ENCODE peak calls at places on chromosomes 7 and 10, in ten cellular contexts. X is K562, C is IMR-90, I is gastrocnemius medialis, E is heart left ventricle, Y is right lobe of liver, D is HepG2, F is HCT116, W is A549, Q is body of pancreas. H is an unnamed sample.

GRCh38 chr10:69345890-69346474 is 67.7 kb downstream of the HK1 start:
- ATAC-seq in X (no peak), C (no peak), I (no peak), E (no peak), Y (peak), D (no peak), F (no peak), W (no peak), Q (no peak), H (no peak)

GRCh38 chr10:24115403-24115802 is 93.5 kb upstream of the KIAA1217 start:
- ATAC-seq in X (no peak), C (no peak), I (peak), E (peak), Y (peak), D (no peak), F (no peak), W (no peak), Q (no peak), H (peak)

GRCh38 chr10:70603439-70603778 is 868 bp upstream of the PRF1 start:
- ATAC-seq in X (peak), C (no peak), I (no peak), E (no peak), Y (peak), D (no peak), F (no peak), W (no peak), Q (no peak), H (no peak)

GRCh38 chr7:131544449-131545425 is 11.7 kb downstream of the PODXL start:
- ATAC-seq in X (peak), C (peak), I (no peak), E (peak), Y (no peak), D (peak), F (peak), W (peak), Q (no peak), H (no peak)

GRCh38 chr10:34618611-34619010 is 196.5 kb downstream of the PARD3 start:
- ATAC-seq in X (no peak), C (no peak), I (no peak), E (no peak), Y (no peak), D (no peak), F (no peak), W (no peak), Q (no peak), H (no peak)

GRCh38 chr10:95500097-95500496 is 61.1 kb downstream of the SORBS1 start:
- ATAC-seq in X (no peak), C (no peak), I (peak), E (no peak), Y (no peak), D (no peak), F (no peak), W (no peak), Q (no peak), H (no peak)

GRCh38 chr7:157061979-157062378 is 51.5 kb upstream of the MNX1 start:
- ATAC-seq in X (no peak), C (no peak), I (no peak), E (no peak), Y (no peak), D (no peak), F (no peak), W (no peak), Q (no peak), H (no peak)

GRCh38 chr7:50221028-50221427 is 83.5 kb upstream of the IKZF1 start:
- ATAC-seq in X (no peak), C (no peak), I (no peak), E (no peak), Y (peak), D (no peak), F (no peak), W (no peak), Q (no peak), H (no peak)

GRCh38 chr10:71575446-71575845 is 144.1 kb downstream of the C10orf105 start:
- ATAC-seq in X (no peak), C (no peak), I (peak), E (peak), Y (peak), D (no peak), F (no peak), W (no peak), Q (no peak), H (no peak)

GRCh38 chr10:11218395-11218794 is 200.7 kb downstream of the CELF2 start:
- ATAC-seq in X (no peak), C (no peak), I (no peak), E (no peak), Y (no peak), D (no peak), F (no peak), W (no peak), Q (no peak), H (no peak)

GRCh38 chr10:80739328-80739727 is 201.6 kb downstream of the SH2D4B start:
- ATAC-seq in X (peak), C (no peak), I (no peak), E (no peak), Y (no peak), D (no peak), F (peak), W (no peak), Q (no peak), H (no peak)

GRCh38 chr7:48083114-48083830 is 5.8 kb upstream of the UPP1 start:
- ATAC-seq in X (no peak), C (peak), I (no peak), E (no peak), Y (peak), D (no peak), F (no peak), W (no peak), Q (no peak), H (no peak)

GRCh38 chr7:48087349-48087748 is 1.7 kb upstream of the UPP1 start:
- ATAC-seq in X (no peak), C (no peak), I (no peak), E (no peak), Y (no peak), D (no peak), F (no peak), W (no peak), Q (no peak), H (no peak)

GRCh38 chr7:48085433-48085791 is 3.7 kb upstream of the UPP1 start:
- ATAC-seq in X (no peak), C (no peak), I (no peak), E (no peak), Y (no peak), D (no peak), F (no peak), W (no peak), Q (no peak), H (no peak)

GRCh38 chr7:48085942-48086341 is 3.1 kb upstream of the UPP1 start:
- ATAC-seq in X (no peak), C (no peak), I (no peak), E (no peak), Y (no peak), D (no peak), F (no peak), W (no peak), Q (no peak), H (no peak)

GRCh38 chr7:48084727-48085432 is 4.2 kb upstream of the UPP1 start:
- ATAC-seq in X (peak), C (peak), I (no peak), E (no peak), Y (no peak), D (peak), F (peak), W (peak), Q (no peak), H (peak)
- TF ChIP-seq POLR2A in X (no peak), C (peak), I (peak), E (peak), Y (peak), D (no peak), F (no peak), W (no peak), Q (no peak), H (no peak)

GRCh38 chr10:125442856-125443540 is 240.0 kb downstream of the TEX36 start:
- ATAC-seq in X (no peak), C (no peak), I (no peak), E (no peak), Y (no peak), D (no peak), F (no peak), W (no peak), Q (no peak), H (peak)
- TF ChIP-seq POLR2A in X (no peak), C (no peak), I (no peak), E (no peak), Y (no peak), D (no peak), F (no peak), W (no peak), Q (no peak), H (no peak)

DNA sequence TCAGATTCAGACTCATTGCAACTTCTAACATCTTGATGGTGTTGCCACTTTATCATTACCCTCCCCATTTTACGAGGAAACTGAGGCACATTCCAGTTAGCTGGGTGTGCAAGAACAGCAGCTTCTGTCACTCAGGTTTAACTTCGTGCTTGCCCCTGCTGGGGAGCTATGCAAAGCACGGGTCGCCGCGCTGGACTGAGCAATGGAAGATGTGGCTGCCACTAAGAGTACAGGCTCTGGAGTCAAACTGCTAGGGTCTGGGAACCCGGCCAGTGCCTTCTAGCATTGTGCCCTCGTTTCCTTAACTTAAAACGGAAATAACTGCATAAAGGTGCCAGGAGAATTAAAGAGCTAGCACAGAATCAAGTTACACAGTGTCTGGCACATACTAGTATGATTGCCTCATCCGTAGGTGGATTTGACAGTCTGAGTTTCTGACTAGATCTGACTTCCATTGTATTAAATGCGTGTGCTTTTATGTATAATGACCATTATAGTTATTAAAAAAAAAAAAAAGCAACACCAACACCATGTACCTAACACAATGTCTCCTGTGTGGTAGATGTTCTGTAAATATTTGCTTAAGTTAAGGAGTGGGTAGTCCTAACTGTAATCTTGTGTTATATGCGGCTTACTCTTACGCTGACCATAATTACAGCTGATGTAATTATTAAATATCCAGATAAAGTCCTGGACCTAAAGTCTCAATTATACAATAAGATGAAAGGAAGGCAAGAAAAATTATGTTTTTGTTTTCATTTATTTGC is 842 bp downstream of the ZNF22 start:
- ATAC-seq in X (peak), C (peak), I (peak), E (peak), Y (peak), D (peak), F (peak), W (peak), Q (peak), H (peak)
- TF ChIP-seq POLR2A in X (peak), C (no peak), I (no peak), E (no peak), Y (no peak), D (no peak), F (no peak), W (no peak), Q (peak), H (no peak)

DNA sequence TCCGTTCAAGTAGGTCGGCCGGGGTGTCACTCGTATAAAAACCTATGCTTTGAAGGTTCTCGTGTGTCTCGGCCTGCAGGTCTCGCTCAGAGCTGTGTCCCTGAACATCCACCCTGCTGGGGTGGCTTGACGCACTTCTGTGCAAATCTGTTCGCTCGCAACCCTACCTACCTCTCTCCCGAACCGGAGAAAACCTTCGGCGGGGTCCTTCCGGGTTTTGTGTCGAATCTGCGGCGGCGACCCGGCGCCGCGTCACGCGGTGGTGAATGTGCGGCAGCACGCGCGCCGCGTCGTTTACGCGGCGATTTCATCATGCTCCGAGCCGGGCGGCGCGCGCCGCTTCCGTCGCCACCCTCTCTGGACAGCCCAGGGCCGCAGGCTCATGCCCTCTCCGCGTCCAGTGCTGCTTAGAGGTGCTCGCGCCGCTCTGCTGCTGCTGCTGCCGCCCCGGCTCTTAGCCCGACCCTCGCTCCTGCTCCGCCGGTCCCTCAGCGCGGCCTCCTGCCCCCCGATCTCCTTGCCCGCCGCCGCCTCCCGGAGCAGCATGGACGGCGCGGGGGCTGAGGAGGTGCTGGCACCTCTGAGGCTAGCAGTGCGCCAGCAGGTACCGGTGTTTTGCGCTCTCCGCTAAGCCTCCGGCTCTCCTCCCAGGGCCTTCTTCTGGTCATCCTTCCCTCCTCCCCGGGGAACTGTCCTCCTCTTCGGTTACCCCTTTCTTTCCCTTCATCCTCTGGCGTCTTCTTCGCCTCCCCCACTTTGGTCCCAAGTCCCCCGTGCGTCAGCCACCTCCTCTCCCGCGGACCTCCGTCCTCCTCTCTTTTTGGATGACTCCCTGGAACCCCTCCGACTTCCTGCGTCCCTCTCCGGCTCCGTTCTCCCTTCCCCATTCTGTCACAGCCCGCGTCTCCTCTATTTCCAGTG is at the start of gene GARS1:
- ATAC-seq in X (peak), C (peak), I (peak), E (peak), Y (peak), D (peak), F (peak), W (peak), Q (peak), H (peak)
- TF ChIP-seq POLR2A in X (peak), C (peak), I (peak), E (peak), Y (peak), D (peak), F (peak), W (peak), Q (peak), H (peak)

GRCh38 chr10:121792198-121792597 is 135.6 kb downstream of the ATE1 start:
- ATAC-seq in X (peak), C (peak), I (no peak), E (no peak), Y (no peak), D (no peak), F (no peak), W (no peak), Q (no peak), H (no peak)
- TF ChIP-seq POLR2A in X (no peak), C (no peak), I (no peak), E (no peak), Y (no peak), D (no peak), F (no peak), W (no peak), Q (no peak), H (no peak)

GRCh38 chr10:129468187-129468586 is 1.1 kb downstream of the MGMT start:
- ATAC-seq in X (no peak), C (no peak), I (no peak), E (no peak), Y (no peak), D (no peak), F (no peak), W (no peak), Q (no peak), H (no peak)

GRCh38 chr10:129467346-129468119 is 492 bp downstream of the MGMT start:
- ATAC-seq in X (no peak), C (peak), I (peak), E (peak), Y (peak), D (peak), F (peak), W (peak), Q (no peak), H (no peak)

GRCh38 chr10:129465796-129466702 is 992 bp upstream of the MGMT start:
- ATAC-seq in X (no peak), C (no peak), I (peak), E (no peak), Y (no peak), D (no peak), F (peak), W (peak), Q (no peak), H (no peak)

GRCh38 chr10:129464251-129464650 is 2.8 kb upstream of the MGMT start:
- ATAC-seq in X (no peak), C (no peak), I (no peak), E (no peak), Y (no peak), D (no peak), F (no peak), W (no peak), Q (no peak), H (no peak)

GRCh38 chr10:129466703-129467345 is at the start of gene MGMT:
- ATAC-seq in X (peak), C (peak), I (peak), E (peak), Y (peak), D (peak), F (peak), W (peak), Q (peak), H (peak)
- TF ChIP-seq POLR2A in X (no peak), C (peak), I (peak), E (peak), Y (peak), D (peak), F (no peak), W (peak), Q (peak), H (peak)

GRCh38 chr10:131077724-131078123 is 233.8 kb downstream of the TCERG1L start:
- ATAC-seq in X (no peak), C (no peak), I (no peak), E (no peak), Y (no peak), D (no peak), F (no peak), W (no peak), Q (no peak), H (no peak)
- TF ChIP-seq POLR2A in X (no peak), C (no peak), I (no peak), E (no peak), Y (no peak), D (no peak), F (no peak), W (no peak), Q (no peak), H (no peak)

DNA sequence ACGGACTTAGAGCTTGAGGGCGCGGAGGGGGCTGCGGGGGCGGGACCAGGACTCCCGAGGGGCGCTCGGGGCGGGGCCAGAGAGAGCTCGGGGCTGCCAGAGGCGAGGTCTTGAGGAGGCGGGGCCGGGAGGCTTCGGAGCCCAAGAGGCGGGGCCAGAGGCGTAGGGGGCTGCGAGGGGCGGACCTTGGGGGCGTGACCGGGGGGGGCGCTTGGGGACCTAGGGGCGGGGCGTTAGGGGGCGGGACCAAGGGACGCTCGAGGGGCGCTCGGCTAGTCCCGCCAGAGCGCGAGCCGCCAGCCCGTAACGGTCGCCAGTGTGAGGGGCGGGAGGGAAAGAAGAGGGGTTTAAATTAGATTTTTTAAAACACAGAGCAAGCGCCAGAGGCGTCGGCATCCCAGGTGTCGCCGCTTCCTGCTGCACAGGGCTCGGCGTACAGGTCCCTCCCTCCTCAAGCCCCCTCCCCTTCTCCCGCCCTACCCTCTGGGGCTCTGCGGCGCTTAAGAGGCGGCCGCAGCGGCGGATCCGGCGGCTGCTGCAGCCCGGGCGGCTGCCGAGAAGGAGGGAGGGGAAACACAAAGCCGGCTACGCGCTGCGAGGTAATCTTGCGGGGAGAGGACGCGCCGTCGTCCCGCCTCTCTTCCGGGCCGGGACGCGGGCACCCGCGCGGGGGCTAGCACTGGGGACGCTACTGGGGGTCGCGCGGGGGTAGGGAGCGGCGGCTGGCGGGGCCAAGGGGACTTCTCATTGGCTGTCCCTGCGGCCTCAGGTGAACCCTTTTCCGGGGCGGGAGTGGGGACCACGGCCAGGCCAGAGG is at the start of gene ADD3:
- ATAC-seq in X (peak), C (peak), I (peak), E (peak), Y (peak), D (peak), F (peak), W (peak), Q (peak), H (peak)
- TF ChIP-seq POLR2A in X (peak), C (peak), I (peak), E (peak), Y (peak), D (peak), F (peak), W (peak), Q (peak), H (peak)